ENCODE peak calls at places on chromosomes 2 and 18, in four cellular contexts. S, R, M and C are unnamed samples.

GRCh38 chr2:39646891-39647780 is 18.6 kb upstream of the TMEM178A start:
- DNase-seq in S (no peak), M (no peak), R (no peak), C (no peak)

GRCh38 chr2:216665717-216666116 is 29.6 kb downstream of the IGFBP5 start:
- DNase-seq in S (no peak), R (peak), M (no peak), C (no peak)

GRCh38 chr2:42171396-42171971 is 2.3 kb downstream of the EML4 start:
- DNase-seq in M (no peak), R (no peak), S (peak), C (no peak)

GRCh38 chr2:216803803-216804202 is 56.1 kb downstream of the TNP1 start:
- DNase-seq in M (peak), R (no peak), S (no peak), C (no peak)

GRCh38 chr18:76450912-76451421 is 44.1 kb downstream of the ZNF516 start:
- DNase-seq in S (peak), M (peak), R (no peak), C (no peak)

GRCh38 chr18:36544036-36544725 is 246.7 kb downstream of the FHOD3 start:
- DNase-seq in S (no peak), M (peak), R (no peak), C (no peak)

GRCh38 chr2:128425731-128426620 is 107.3 kb upstream of the HS6ST1 start:
- DNase-seq in R (no peak), S (peak), M (no peak), C (peak)

GRCh38 chr2:238601433-238602222 is 174.9 kb downstream of the ASB1 start:
- DNase-seq in S (peak), M (no peak), R (no peak), C (peak)

GRCh38 chr2:164802095-164802744 is 39.4 kb downstream of the COBLL1 start:
- DNase-seq in S (no peak), M (no peak), R (no peak), C (no peak)

GRCh38 chr18:24987933-24988840 is 363.8 kb downstream of the ZNF521 start:
- DNase-seq in M (no peak), S (no peak), R (no peak), C (peak)

GRCh38 chr2:173872714-173873113 is 92.5 kb downstream of the SP3 start:
- DNase-seq in S (no peak), M (no peak), R (peak), C (no peak)

GRCh38 chr2:236014408-236015131 is 153.6 kb downstream of the GBX2 start:
- DNase-seq in S (no peak), M (no peak), R (no peak), C (no peak)

GRCh38 chr2:96685592-96686459 is 43.3 kb downstream of the FER1L5 start:
- DNase-seq in S (no peak), R (no peak), M (no peak), C (no peak)

GRCh38 chr2:44964704-44965343 is 23.3 kb downstream of the SIX3 start:
- DNase-seq in R (no peak), M (no peak), S (no peak), C (no peak)

GRCh38 chr2:234770081-234770506 is 181.7 kb upstream of the SH3BP4 start:
- DNase-seq in R (no peak), S (peak), M (peak), C (no peak)

GRCh38 chr2:218569661-218570500 is 1.2 kb downstream of the CNOT9 start:
- DNase-seq in R (peak), M (no peak), S (peak), C (no peak)

GRCh38 chr2:238955648-238956531 is 108.0 kb downstream of the TWIST2 start:
- DNase-seq in S (peak), M (no peak), R (no peak), C (no peak)

GRCh38 chr2:168801961-168802824 is at the start of gene NOSTRIN:
- DNase-seq in S (peak), M (no peak), R (peak), C (no peak)

GRCh38 chr18:59446012-59446411 is 86.9 kb upstream of the LMAN1 start:
- DNase-seq in R (no peak), M (no peak), S (peak), C (no peak)

GRCh38 chr2:20382965-20383800 is 32.5 kb upstream of the PUM2 start:
- DNase-seq in R (no peak), S (peak), M (no peak), C (no peak)

GRCh38 chr18:34834897-34835296 is 124.8 kb downstream of the DTNA start:
- DNase-seq in R (no peak), S (no peak), M (no peak), C (no peak)

GRCh38 chr2:169815849-169816248 is 8.9 kb downstream of the METTL5 start:
- DNase-seq in M (no peak), R (no peak), S (peak), C (no peak)

GRCh38 chr2:159617080-159617479 is 732 bp upstream of the BAZ2B start:
- DNase-seq in S (no peak), M (no peak), R (no peak), C (no peak)

GRCh38 chr2:159617651-159618050 is 1.3 kb upstream of the BAZ2B start:
- DNase-seq in R (no peak), M (no peak), S (peak), C (no peak)

GRCh38 chr2:159615187-159615935 is 987 bp downstream of the BAZ2B start:
- DNase-seq in M (peak), R (peak), S (peak), C (peak)

GRCh38 chr2:159614534-159615186 is 1.7 kb downstream of the BAZ2B start:
- DNase-seq in M (no peak), S (peak), R (no peak), C (no peak)

DNA sequence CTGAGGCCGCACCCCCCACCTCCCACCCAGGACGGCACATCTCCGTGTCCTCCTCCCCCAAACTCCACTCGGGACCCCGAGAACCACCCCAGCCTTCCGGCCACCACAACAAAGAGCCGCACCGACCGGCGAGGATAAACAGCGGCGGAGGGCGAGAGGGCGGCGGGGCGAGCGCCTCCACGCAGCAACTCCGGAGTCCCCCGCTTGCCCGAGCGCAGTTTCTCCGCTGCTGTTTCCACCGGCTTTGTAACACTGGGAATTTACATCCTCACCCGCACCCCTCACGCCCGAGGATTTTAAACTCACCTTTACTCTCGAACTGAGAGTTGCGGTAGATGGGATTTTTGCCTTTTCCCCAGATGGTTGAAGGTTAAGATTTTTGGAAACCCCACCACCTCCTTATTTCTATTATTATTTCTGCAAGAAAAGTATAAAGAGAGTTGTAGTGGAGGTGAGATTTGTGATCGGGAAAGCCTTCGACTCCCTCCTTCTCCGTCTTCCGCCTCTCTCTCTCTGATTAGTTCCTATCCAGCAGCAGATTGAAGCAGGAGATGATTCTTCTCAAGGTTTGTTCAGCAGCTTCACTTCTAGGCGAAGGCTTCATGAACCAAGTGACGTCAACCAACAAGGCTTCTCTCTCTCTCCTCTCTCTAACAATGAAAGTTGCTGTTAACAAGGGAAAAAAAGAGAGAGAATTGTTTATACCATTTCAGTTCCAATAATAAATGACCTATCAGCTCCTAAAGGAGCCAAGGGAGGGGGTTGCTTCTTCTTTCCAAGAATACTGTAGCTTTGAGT is at the start of gene BAZ2B:
- DNase-seq in R (peak), M (no peak), S (peak), C (peak)
- TF ChIP-seq POLR2A in R (no peak), M (peak), S (no peak), C (no peak)

DNA sequence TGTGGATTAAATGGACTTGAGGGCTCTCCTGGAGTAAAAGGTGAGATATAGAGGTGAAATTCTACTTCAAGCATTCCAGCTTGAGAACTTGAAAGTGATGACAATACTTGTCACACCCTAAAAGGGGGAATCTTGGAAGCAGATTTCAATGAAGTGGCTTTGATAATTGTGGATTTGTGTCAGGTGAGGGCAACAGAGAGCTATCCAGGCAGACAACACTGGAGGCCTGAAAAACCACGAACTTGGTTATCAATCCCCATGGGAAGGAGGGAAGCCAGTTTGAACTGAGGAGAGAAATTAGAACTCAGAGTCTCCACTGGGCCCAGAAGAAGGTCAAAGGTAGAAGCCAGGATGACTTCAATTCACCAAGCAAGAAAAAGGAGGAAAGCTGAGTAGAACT is 263.9 kb downstream of the FIGN start:
- DNase-seq in S (peak), M (no peak), R (no peak), C (no peak)
- TF ChIP-seq CTCF in S (peak), M (no peak), R (no peak), C (no peak)

DNA sequence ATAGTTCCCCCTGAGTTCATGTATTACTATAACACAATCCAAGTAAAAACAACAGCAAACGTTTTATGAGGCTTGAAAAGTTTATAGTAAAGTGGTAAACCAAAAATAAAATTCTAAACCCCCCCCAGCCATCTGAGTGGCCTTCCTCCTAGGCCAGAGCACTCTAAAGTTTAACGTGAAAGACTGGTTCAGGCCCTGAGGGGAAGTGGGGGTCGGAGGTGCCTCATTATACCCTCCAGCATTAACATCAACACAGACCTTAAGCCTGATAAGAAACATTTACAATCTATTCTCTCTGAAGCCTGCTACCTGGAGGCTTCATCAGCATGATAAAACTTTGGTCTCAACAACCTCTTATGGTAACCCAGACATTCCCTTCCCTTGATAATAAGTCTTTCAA is 29.0 kb upstream of the CNGA3 start:
- DNase-seq in S (no peak), R (no peak), M (no peak), C (no peak)
- H3K4me3 ChIP-seq in S (no peak), R (no peak), M (no peak), C (no peak)

GRCh38 chr2:156436477-156437085 is 402 bp downstream of the GPD2 start:
- DNase-seq in S (peak), M (no peak), R (peak), C (no peak)

GRCh38 chr2:156435392-156435724 is 821 bp upstream of the GPD2 start:
- DNase-seq in M (no peak), S (no peak), R (no peak), C (no peak)

GRCh38 chr2:156437272-156437671 is 1.1 kb downstream of the GPD2 start:
- DNase-seq in S (peak), M (no peak), R (peak), C (peak)

GRCh38 chr2:156435725-156436476 is at the start of gene GPD2:
- DNase-seq in M (peak), S (peak), R (peak), C (peak)

GRCh38 chr2:156437876-156438410 is 1.8 kb downstream of the GPD2 start:
- DNase-seq in S (no peak), R (no peak), M (no peak), C (no peak)
- TF ChIP-seq POLR2A in S (no peak), R (no peak), M (no peak), C (no peak)

GRCh38 chr18:199768-200167 is 41.4 kb downstream of the USP14 start:
- DNase-seq in R (no peak), S (no peak), M (no peak), C (no peak)
- TF ChIP-seq CTCF in R (no peak), S (no peak), M (no peak), C (no peak)